ENCODE peak calls at places on chromosomes 11 and 22, in six cellular contexts. W, X, R, Z, P and D are unnamed samples.

GRCh38 chr22:21455334-21456089 is 11.7 kb upstream of the TMEM191C start:
- DNase-seq in Z (peak), W (no peak), P (no peak), X (no peak), R (no peak), D (no peak)

GRCh38 chr11:58688779-58689503 is 42.8 kb downstream of the GLYAT start:
- DNase-seq in P (no peak), Z (no peak), X (no peak), R (no peak), W (no peak), D (no peak)

GRCh38 chr11:83063073-83063754 is 8.5 kb downstream of the RAB30 start:
- DNase-seq in P (no peak), Z (no peak), X (peak), W (no peak), R (no peak), D (no peak)

GRCh38 chr22:45200862-45201511 is 37.3 kb downstream of the NUP50 start:
- DNase-seq in W (no peak), P (no peak), R (no peak), Z (no peak), X (no peak), D (no peak)

GRCh38 chr11:30045144-30045543 is 28.3 kb upstream of the KCNA4 start:
- DNase-seq in Z (no peak), W (no peak), X (no peak), R (no peak), P (no peak), D (no peak)

GRCh38 chr11:11706022-11706421 is 84.2 kb upstream of the GALNT18 start:
- DNase-seq in P (no peak), W (no peak), X (no peak), Z (no peak), R (no peak), D (no peak)

GRCh38 chr11:72155751-72156150 is 20.2 kb downstream of the FOLR3 start:
- DNase-seq in P (no peak), W (no peak), X (no peak), Z (no peak), R (no peak), D (no peak)

GRCh38 chr11:62108017-62108750 is 15.6 kb upstream of the INCENP start:
- DNase-seq in R (peak), W (no peak), P (peak), X (no peak), Z (no peak), D (no peak)

GRCh38 chr11:120501976-120502755 is 9.4 kb upstream of the GRIK4 start:
- DNase-seq in X (no peak), R (no peak), P (no peak), Z (no peak), W (no peak), D (no peak)

GRCh38 chr11:130181295-130182272 is 22.0 kb downstream of the ST14 start:
- DNase-seq in P (peak), R (no peak), Z (no peak), W (peak), X (no peak), D (peak)

GRCh38 chr22:28706845-28707244 is 27.2 kb upstream of the TTC28 start:
- DNase-seq in P (no peak), R (no peak), Z (no peak), W (no peak), X (no peak), D (no peak)

GRCh38 chr11:65291613-65292012 is 23.1 kb upstream of the CDC42EP2 start:
- DNase-seq in X (no peak), W (no peak), Z (no peak), R (no peak), P (peak), D (no peak)

GRCh38 chr11:79173615-79174014 is 267.2 kb downstream of the TENM4 start:
- DNase-seq in R (no peak), W (no peak), Z (no peak), X (no peak), P (no peak), D (no peak)

GRCh38 chr11:15551897-15552851 is 437.5 kb downstream of the INSC start:
- DNase-seq in P (no peak), X (no peak), Z (no peak), R (no peak), W (no peak), D (no peak)

GRCh38 chr11:16193897-16194381 is 162.4 kb downstream of the SOX6 start:
- DNase-seq in P (peak), W (no peak), Z (no peak), X (no peak), R (peak), D (no peak)

GRCh38 chr11:103798456-103798855 is 238.0 kb upstream of the DDI1 start:
- DNase-seq in Z (no peak), X (no peak), R (no peak), P (no peak), W (no peak), D (no peak)

GRCh38 chr22:23216331-23217170 is 36.2 kb downstream of the BCR start:
- DNase-seq in R (no peak), P (peak), Z (no peak), W (no peak), X (no peak), D (no peak)

GRCh38 chr11:132402056-132402684 is 1031.8 kb downstream of the NTM start:
- DNase-seq in W (no peak), X (peak), R (peak), P (no peak), Z (no peak), D (peak)

GRCh38 chr11:125263268-125263790 is 98.8 kb downstream of the PKNOX2 start:
- DNase-seq in Z (no peak), P (peak), X (no peak), R (no peak), W (peak), D (peak)

GRCh38 chr11:7204778-7205177 is 46.9 kb upstream of the SYT9 start:
- DNase-seq in Z (no peak), P (no peak), R (no peak), X (no peak), W (no peak), D (no peak)

GRCh38 chr11:121886956-121887355 is 229.1 kb downstream of the BLID start:
- DNase-seq in W (no peak), X (no peak), R (no peak), Z (no peak), P (no peak), D (no peak)

GRCh38 chr22:29520851-29521250 is 32.7 kb downstream of the THOC5 start:
- DNase-seq in W (no peak), R (peak), Z (no peak), X (no peak), P (no peak), D (no peak)

GRCh38 chr11:127106938-127107337 is 106.4 kb upstream of the KIRREL3 start:
- DNase-seq in X (no peak), W (no peak), Z (no peak), R (no peak), P (no peak), D (no peak)

GRCh38 chr11:3052109-3052479 is 5.1 kb downstream of the CARS1 start:
- DNase-seq in W (no peak), X (no peak), Z (no peak), P (no peak), R (peak), D (no peak)

GRCh38 chr11:126511475-126512115 is 156.1 kb downstream of the ST3GAL4 start:
- DNase-seq in X (no peak), R (no peak), W (no peak), Z (no peak), P (no peak), D (no peak)

GRCh38 chr11:68010058-68011041 is at the start of gene ALDH3B1:
- DNase-seq in R (peak), P (peak), X (peak), Z (peak), W (peak), D (peak)
- TF ChIP-seq POLR2AphosphoS5 in R (no peak), P (no peak), X (peak), Z (peak), W (peak), D (peak)

GRCh38 chr22:25496396-25497064 is 67.9 kb upstream of the GRK3 start:
- DNase-seq in P (no peak), Z (no peak), R (no peak), X (no peak), W (no peak), D (no peak)

GRCh38 chr22:25492950-25493790 is 71.3 kb upstream of the GRK3 start:
- DNase-seq in P (no peak), W (no peak), X (no peak), R (no peak), Z (no peak), D (no peak)

GRCh38 chr22:25495286-25495685 is 69.2 kb upstream of the GRK3 start:
- DNase-seq in X (no peak), Z (no peak), P (no peak), W (no peak), R (no peak), D (no peak)

GRCh38 chr22:25493794-25494193 is 70.7 kb upstream of the GRK3 start:
- DNase-seq in R (no peak), Z (no peak), X (no peak), P (no peak), W (no peak), D (no peak)

GRCh38 chr22:25494774-25495173 is 69.7 kb upstream of the GRK3 start:
- DNase-seq in P (no peak), X (no peak), Z (no peak), R (peak), W (no peak), D (no peak)
- TF ChIP-seq EP300 in P (no peak), X (no peak), Z (no peak), R (no peak), W (no peak), D (no peak)

GRCh38 chr11:66509131-66509561 is 1.3 kb upstream of the BBS1 start:
- DNase-seq in W (no peak), X (no peak), Z (no peak), R (no peak), P (peak), D (no peak)

GRCh38 chr11:66510990-66511339 is 530 bp downstream of the BBS1 start:
- DNase-seq in X (no peak), P (no peak), R (no peak), W (no peak), Z (no peak), D (no peak)

GRCh38 chr11:66505276-66505816 is 5.1 kb upstream of the BBS1 start:
- DNase-seq in P (no peak), Z (no peak), W (no peak), X (no peak), R (no peak), D (no peak)

GRCh38 chr11:66510271-66510989 is at the start of gene BBS1:
- DNase-seq in X (peak), Z (peak), P (peak), R (peak), W (peak), D (peak)
- TF ChIP-seq POLR2A in X (no peak), Z (no peak), P (peak), R (peak), W (no peak), D (peak)

GRCh38 chr22:24951942-24952836 is at the start of gene KIAA1671:
- DNase-seq in Z (peak), R (peak), P (peak), W (peak), X (no peak), D (peak)
- TF ChIP-seq POLR2AphosphoS5 in Z (no peak), R (no peak), P (peak), W (peak), X (peak), D (peak)

DNA sequence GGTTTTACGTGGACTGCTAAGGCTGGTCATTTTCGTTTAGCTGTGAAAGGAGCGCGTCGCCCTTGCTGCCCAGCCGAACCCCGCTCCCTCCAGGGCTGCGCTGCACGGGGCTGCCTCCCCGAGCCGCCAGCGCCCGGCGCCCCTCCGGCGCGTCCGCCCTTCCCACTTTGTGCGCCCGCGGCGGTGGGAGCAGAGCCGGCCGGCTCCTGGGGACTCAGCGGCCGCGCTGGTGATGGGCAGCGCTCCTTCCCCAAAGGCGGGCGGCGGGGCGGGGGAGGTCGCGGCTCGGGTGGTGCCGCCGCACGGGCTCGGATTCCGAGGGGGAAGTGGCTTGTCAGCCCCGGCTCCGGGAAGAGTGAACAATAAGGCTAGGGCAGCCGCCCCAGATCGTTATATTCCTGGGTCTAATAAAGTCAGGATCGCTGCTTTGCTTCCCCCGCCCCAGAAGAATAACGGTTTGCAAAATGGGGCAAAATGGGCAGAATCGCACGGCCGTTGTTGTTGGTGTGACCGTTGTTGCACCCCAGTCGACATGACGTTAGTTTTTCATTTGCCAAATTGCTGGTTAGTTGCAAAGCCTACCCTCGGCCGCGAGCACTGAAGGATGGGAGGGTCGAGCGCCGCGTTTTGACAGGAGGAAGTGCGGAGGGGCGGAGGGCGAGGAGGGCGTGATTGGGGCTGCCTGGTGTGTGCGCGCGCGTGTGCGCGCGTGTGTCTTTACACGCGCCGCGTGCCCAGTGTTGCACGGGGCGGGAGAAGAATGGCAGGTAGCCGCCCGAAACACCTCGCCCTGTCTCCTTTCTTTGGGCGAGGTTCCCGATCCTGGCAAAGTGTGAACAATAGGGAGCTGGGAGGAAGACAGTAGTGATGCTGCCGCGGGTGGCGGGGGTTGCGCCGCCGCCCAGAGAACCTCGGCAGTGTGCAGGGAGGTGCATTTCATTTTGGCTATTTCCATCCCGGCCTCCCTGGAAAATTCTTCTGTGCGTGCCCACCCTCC is 829 bp downstream of the NCAM1 start:
- DNase-seq in Z (peak), X (no peak), R (no peak), W (no peak), P (no peak), D (peak)
- TF ChIP-seq EP300 in Z (no peak), X (no peak), R (no peak), W (no peak), P (no peak), D (no peak)

GRCh38 chr11:31809857-31810778 is 1.0 kb downstream of the PAX6 start:
- DNase-seq in W (no peak), R (peak), X (no peak), Z (no peak), P (no peak), D (no peak)
- TF ChIP-seq POLR2A in W (no peak), R (no peak), X (no peak), Z (no peak), P (no peak), D (no peak)

GRCh38 chr11:1842149-1843097 is 3.6 kb downstream of the TNNI2 start:
- DNase-seq in W (no peak), R (peak), Z (no peak), X (no peak), P (peak), D (no peak)
- TF ChIP-seq POLR2AphosphoS5 in W (no peak), R (no peak), Z (no peak), X (no peak), P (no peak), D (no peak)

GRCh38 chr22:41448189-41448808 is 1.7 kb upstream of the TOB2 start:
- DNase-seq in R (peak), Z (peak), X (peak), W (peak), P (peak), D (peak)
- TF ChIP-seq EP300 in R (no peak), Z (peak), X (peak), W (peak), P (peak), D (peak)